ENCODE peak calls at places on chromosome 20, in six cellular contexts. T is EL; H is immature natural killer cell; L is activated naive CD8-positive, alpha-beta T cell treated with anti-CD3 and anti-CD28 coated beads, Interleukin-2, amount 50 U/mL, for 24 hours; N is HFF-Myc; V is globus pallidus. R is an unnamed sample.

GRCh38 chr20:63196756-63197470 is 19.0 kb downstream of the YTHDF1 start:
- DNase-seq in T (no peak), H (no peak), L (no peak), N (no peak), V (no peak), R (no peak)

GRCh38 chr20:42996141-42996540 is 193.6 kb downstream of the PTPRT start:
- DNase-seq in T (no peak), H (no peak), L (no peak), N (no peak), V (no peak), R (no peak)

GRCh38 chr20:2386516-2387179 is 5.9 kb downstream of the TGM6 start:
- DNase-seq in T (peak), H (no peak), L (no peak), N (no peak), V (no peak), R (no peak)

GRCh38 chr20:34753706-34754461 is 49.7 kb downstream of the TP53INP2 start:
- DNase-seq in T (no peak), H (no peak), L (no peak), N (no peak), V (no peak), R (no peak)

GRCh38 chr20:19649041-19649440 is 109.0 kb upstream of the RIN2 start:
- DNase-seq in T (no peak), H (no peak), L (no peak), N (no peak), V (no peak), R (no peak)

GRCh38 chr20:49485563-49485962 is 3.1 kb upstream of the KCNB1 start:
- DNase-seq in T (no peak), H (no peak), L (no peak), N (no peak), V (no peak), R (no peak)

GRCh38 chr20:63357921-63358905 is 2.9 kb downstream of the CHRNA4 start:
- DNase-seq in T (no peak), H (no peak), L (no peak), N (no peak), V (no peak), R (no peak)

GRCh38 chr20:32343438-32343837 is 14.7 kb upstream of the ASXL1 start:
- DNase-seq in T (peak), H (no peak), L (no peak), N (no peak), V (no peak), R (no peak)

GRCh38 chr20:1918766-1919165 is 23.6 kb downstream of the SIRPA start:
- DNase-seq in T (no peak), H (no peak), L (no peak), N (no peak), V (no peak), R (no peak)

GRCh38 chr20:53839423-53840176 is 230.8 kb downstream of the BCAS1 start:
- DNase-seq in T (no peak), H (peak), L (peak), N (no peak), V (no peak), R (no peak)

GRCh38 chr20:23442436-23442835 is 3.0 kb downstream of the CSTL1 start:
- DNase-seq in T (no peak), H (no peak), L (no peak), N (no peak), V (no peak), R (no peak)

GRCh38 chr20:57435498-57436222 is 44.5 kb downstream of the RBM38 start:
- DNase-seq in T (no peak), H (peak), L (peak), N (no peak), V (peak), R (no peak)

GRCh38 chr20:2301164-2301622 is 5.4 kb downstream of the TGM3 start:
- DNase-seq in T (peak), H (peak), L (peak), N (peak), V (peak), R (no peak)

GRCh38 chr20:37668166-37668565 is 25.7 kb upstream of the CTNNBL1 start:
- DNase-seq in T (no peak), H (no peak), L (no peak), N (no peak), V (no peak), R (no peak)

GRCh38 chr20:34915749-34916455 is 39.5 kb downstream of the ACSS2 start:
- DNase-seq in T (no peak), H (no peak), L (no peak), N (no peak), V (no peak), R (no peak)

GRCh38 chr20:31516651-31517050 is 2.4 kb downstream of the HM13 start:
- DNase-seq in T (no peak), H (no peak), L (no peak), N (no peak), V (no peak), R (no peak)

GRCh38 chr20:31652917-31653385 is 15.2 kb downstream of the COX4I2 start:
- DNase-seq in T (peak), H (no peak), L (no peak), N (peak), V (no peak), R (no peak)

GRCh38 chr20:16290358-16290757 is 282.9 kb downstream of the KIF16B start:
- DNase-seq in T (no peak), H (no peak), L (no peak), N (no peak), V (no peak), R (no peak)

GRCh38 chr20:15742627-15743026 is 830.6 kb downstream of the KIF16B start:
- DNase-seq in T (no peak), H (no peak), L (no peak), N (no peak), V (no peak), R (no peak)

GRCh38 chr20:20450461-20451027 is 82.6 kb downstream of the INSM1 start:
- DNase-seq in T (no peak), H (no peak), L (no peak), N (no peak), V (peak), R (no peak)

GRCh38 chr20:52731086-52731485 is 241.1 kb upstream of the TSHZ2 start:
- DNase-seq in T (no peak), H (no peak), L (no peak), N (no peak), V (no peak), R (no peak)

GRCh38 chr20:57435105-57435497 is 43.9 kb downstream of the RBM38 start:
- DNase-seq in T (no peak), H (no peak), L (no peak), N (no peak), V (no peak), R (no peak)

GRCh38 chr20:3209023-3209945 is at the start of gene ITPA:
- DNase-seq in T (peak), H (peak), L (peak), N (no peak), V (no peak), R (peak)

GRCh38 chr20:59822291-59823029 is 111.0 kb downstream of the SYCP2 start:
- DNase-seq in T (no peak), H (no peak), L (no peak), N (no peak), V (no peak), R (no peak)

GRCh38 chr20:62942456-62942855 is 4.5 kb downstream of the GID8 start:
- DNase-seq in T (no peak), H (no peak), L (no peak), N (no peak), V (no peak), R (no peak)

GRCh38 chr20:63736893-63737689 is 627 bp downstream of the LIME1 start:
- DNase-seq in T (no peak), H (peak), L (peak), N (no peak), V (no peak), R (no peak)

GRCh38 chr20:53785320-53785719 is 191.7 kb upstream of the ZNF217 start:
- DNase-seq in T (no peak), H (no peak), L (no peak), N (no peak), V (no peak), R (no peak)

GRCh38 chr20:25360631-25361286 is 29.9 kb downstream of the ABHD12 start:
- DNase-seq in T (peak), H (no peak), L (no peak), N (no peak), V (no peak), R (no peak)

GRCh38 chr20:17969884-17970409 is 1.1 kb downstream of the MGME1 start:
- DNase-seq in T (peak), H (peak), L (peak), N (no peak), V (peak), R (no peak)

GRCh38 chr20:37823276-37823980 is 79.5 kb upstream of the VSTM2L start:
- DNase-seq in T (peak), H (no peak), L (no peak), N (no peak), V (no peak), R (no peak)

GRCh38 chr20:59124326-59125029 is 39.1 kb upstream of the ZNF831 start:
- DNase-seq in T (no peak), H (no peak), L (no peak), N (no peak), V (no peak), R (no peak)

GRCh38 chr20:13741879-13742278 is 42.8 kb downstream of the ESF1 start:
- DNase-seq in T (no peak), H (no peak), L (no peak), N (no peak), V (no peak), R (no peak)

GRCh38 chr20:64164123-64164836 is at the start of gene MYT1:
- DNase-seq in T (no peak), H (no peak), L (no peak), N (no peak), V (no peak), R (no peak)

GRCh38 chr20:32189691-32190607 is 17.6 kb downstream of the PLAGL2 start:
- DNase-seq in T (peak), H (peak), L (peak), N (no peak), V (peak), R (no peak)

GRCh38 chr20:53950031-53950430 is 120.4 kb downstream of the BCAS1 start:
- DNase-seq in T (no peak), H (no peak), L (no peak), N (no peak), V (no peak), R (no peak)

GRCh38 chr20:34922654-34923381 is 32.8 kb downstream of the GSS start:
- DNase-seq in T (peak), H (no peak), L (no peak), N (no peak), V (no peak), R (no peak)

GRCh38 chr20:36887779-36888133 is 11.8 kb downstream of the TLDC2 start:
- DNase-seq in T (peak), H (no peak), L (no peak), N (no peak), V (no peak), R (no peak)

R was measured in HEK293T.